ENCODE peak calls at places on chromosomes 12 and 14, in five cellular contexts. M, P, T, Y and L are unnamed samples.

GRCh38 chr14:67887478-67887877 is 67.9 kb downstream of the RAD51B start:
- DNase-seq in M (no peak), P (no peak), T (no peak), Y (no peak), L (no peak)

GRCh38 chr12:104457746-104458644 is 1.2 kb downstream of the CHST11 start:
- DNase-seq in M (peak), P (peak), T (peak), Y (no peak), L (no peak)

GRCh38 chr12:77060136-77060882 is 5.1 kb downstream of the E2F7 start:
- DNase-seq in M (no peak), P (no peak), T (no peak), Y (no peak), L (no peak)

GRCh38 chr14:104638190-104638589 is 33.6 kb upstream of the TMEM179 start:
- DNase-seq in M (no peak), P (no peak), T (no peak), Y (no peak), L (no peak)

GRCh38 chr12:105201389-105201788 is 34.6 kb downstream of the APPL2 start:
- DNase-seq in M (no peak), P (no peak), T (no peak), Y (no peak), L (no peak)

GRCh38 chr12:62882696-62883095 is 52.3 kb downstream of the PPM1H start:
- DNase-seq in M (no peak), P (no peak), T (no peak), Y (no peak), L (no peak)

GRCh38 chr14:30214456-30215090 is 286.9 kb upstream of the PRKD1 start:
- DNase-seq in M (no peak), P (peak), T (peak), Y (peak), L (peak)

GRCh38 chr12:14664434-14665023 is 31.9 kb downstream of the GUCY2C start:
- DNase-seq in M (no peak), P (peak), T (peak), Y (no peak), L (peak)

GRCh38 chr14:94320243-94320642 is 2.9 kb downstream of the SERPINA6 start:
- DNase-seq in M (no peak), P (no peak), T (no peak), Y (no peak), L (no peak)

GRCh38 chr14:102848830-102849521 is 71.7 kb downstream of the TRAF3 start:
- DNase-seq in M (no peak), P (peak), T (no peak), Y (no peak), L (no peak)

GRCh38 chr12:51323317-51323960 is 535 bp downstream of the BIN2 start:
- DNase-seq in M (no peak), P (no peak), T (no peak), Y (no peak), L (no peak)

GRCh38 chr14:71267691-71268090 is 360.4 kb downstream of the PCNX1 start:
- DNase-seq in M (no peak), P (no peak), T (no peak), Y (no peak), L (no peak)

GRCh38 chr14:51290132-51290531 is 50.1 kb downstream of the TMX1 start:
- DNase-seq in M (no peak), P (no peak), T (no peak), Y (no peak), L (no peak)

GRCh38 chr12:75563351-75563750 is 51.9 kb upstream of the KRR1 start:
- DNase-seq in M (no peak), P (no peak), T (no peak), Y (no peak), L (no peak)

GRCh38 chr14:85332401-85332800 is 197.5 kb upstream of the FLRT2 start:
- DNase-seq in M (no peak), P (no peak), T (no peak), Y (no peak), L (no peak)

GRCh38 chr12:54294152-54294913 is 6.5 kb downstream of the NFE2 start:
- DNase-seq in M (peak), P (peak), T (no peak), Y (no peak), L (peak)

GRCh38 chr14:104686624-104687517 is 2.5 kb upstream of the INF2 start:
- DNase-seq in M (peak), P (no peak), T (no peak), Y (no peak), L (no peak)

GRCh38 chr12:49683604-49684309 is 23.4 kb downstream of the FMNL3 start:
- DNase-seq in M (no peak), P (no peak), T (no peak), Y (no peak), L (no peak)

GRCh38 chr12:58414398-58414871 is 473.1 kb downstream of the ATP23 start:
- DNase-seq in M (no peak), P (peak), T (no peak), Y (no peak), L (no peak)

GRCh38 chr12:70549340-70550179 is 87.7 kb downstream of the PTPRB start:
- DNase-seq in M (no peak), P (no peak), T (no peak), Y (no peak), L (no peak)

GRCh38 chr12:62714409-62715075 is 220.4 kb downstream of the PPM1H start:
- DNase-seq in M (no peak), P (no peak), T (no peak), Y (no peak), L (no peak)

GRCh38 chr14:104238424-104239184 is 100.2 kb downstream of the KIF26A start:
- DNase-seq in M (no peak), P (no peak), T (no peak), Y (no peak), L (no peak)

GRCh38 chr12:6405963-6406362 is 22.0 kb downstream of the LTBR start:
- DNase-seq in M (no peak), P (no peak), T (no peak), Y (no peak), L (no peak)

GRCh38 chr14:100408350-100409015 is 85.3 kb downstream of the SLC25A47 start:
- DNase-seq in M (no peak), P (no peak), T (no peak), Y (no peak), L (no peak)

GRCh38 chr14:20314026-20314425 is 8.3 kb upstream of the TTC5 start:
- DNase-seq in M (no peak), P (no peak), T (no peak), Y (no peak), L (no peak)

GRCh38 chr14:77654001-77654431 is 37.6 kb upstream of the SPTLC2 start:
- DNase-seq in M (no peak), P (no peak), T (peak), Y (no peak), L (no peak)

GRCh38 chr12:126430921-126431320 is 1365.7 kb downstream of the AACS start:
- DNase-seq in M (no peak), P (no peak), T (no peak), Y (no peak), L (no peak)

GRCh38 chr12:113396828-113397496 is 6.7 kb downstream of the SDS start:
- DNase-seq in M (peak), P (no peak), T (no peak), Y (no peak), L (peak)

GRCh38 chr12:5388581-5389535 is 43.0 kb upstream of the NTF3 start:
- DNase-seq in M (no peak), P (peak), T (no peak), Y (no peak), L (no peak)

GRCh38 chr12:89653-90052 is 23.1 kb downstream of the IQSEC3 start:
- DNase-seq in M (no peak), P (no peak), T (no peak), Y (no peak), L (no peak)

GRCh38 chr12:34345801-34346200 is 323.5 kb downstream of the ALG10 start:
- DNase-seq in M (no peak), P (no peak), T (no peak), Y (no peak), L (no peak)

GRCh38 chr12:127162902-127163301 is 1104.1 kb upstream of the TMEM132C start:
- DNase-seq in M (no peak), P (peak), T (no peak), Y (no peak), L (peak)

GRCh38 chr14:99143126-99143525 is 128.9 kb downstream of the BCL11B start:
- DNase-seq in M (no peak), P (no peak), T (no peak), Y (no peak), L (no peak)

GRCh38 chr12:46557539-46558373 is 185.2 kb upstream of the SLC38A2 start:
- DNase-seq in M (no peak), P (no peak), T (no peak), Y (no peak), L (no peak)

GRCh38 chr12:46830731-46831334 is 5.0 kb upstream of the SLC38A4 start:
- DNase-seq in M (no peak), P (peak), T (no peak), Y (no peak), L (no peak)

GRCh38 chr12:21444193-21445146 is 7.0 kb downstream of the PYROXD1 start:
- DNase-seq in M (no peak), P (no peak), T (no peak), Y (no peak), L (no peak)